ENCODE peak calls at places on chromosome 17, in ten cellular contexts. E is mesenchymal stem cell, Q is RWPE1, Z is GM23248, M is Karpas-422, P is neural progenitor cell, L is trophoblast cell, T is uterus, K is body of pancreas, F is lower lobe of right lung. J is an unnamed sample.

GRCh38 chr17:79545251-79546005 is 65.4 kb downstream of the RBFOX3 start:
- DNase-seq in E (no peak), L (no peak), Q (no peak), F (no peak), Z (no peak), K (no peak), P (no peak), M (no peak), T (no peak), J (no peak)

GRCh38 chr17:67994827-67995567 is 1.3 kb downstream of the C17orf58 start:
- DNase-seq in M (no peak), K (peak; percentile 50), E (peak; percentile 82), L (no peak), Q (peak; percentile 72), T (peak; percentile 30), Z (peak; percentile 92), F (no peak), P (no peak), J (no peak)

GRCh38 chr17:78322858-78323455 is 36.9 kb downstream of the SOCS3 start:
- DNase-seq in P (no peak), E (no peak), L (no peak), M (peak; percentile 24), K (peak; percentile 27), T (peak; percentile 78), Q (no peak), F (no peak), Z (peak; percentile 77), J (no peak)

GRCh38 chr17:36773039-36773438 is 164.2 kb upstream of the LHX1 start:
- DNase-seq in K (no peak), F (no peak), L (no peak), P (no peak), Z (no peak), T (no peak), M (no peak), E (no peak), Q (no peak), J (no peak)

GRCh38 chr17:62381561-62381960 is 1.2 kb downstream of the EFCAB3 start:
- DNase-seq in K (no peak), M (no peak), T (no peak), P (no peak), F (no peak), E (no peak), Q (no peak), Z (no peak), L (no peak), J (no peak)

GRCh38 chr17:8909621-8910292 is 42.3 kb upstream of the PIK3R6 start:
- DNase-seq in M (no peak), Z (no peak), K (no peak), E (no peak), Q (no peak), F (no peak), L (no peak), P (no peak), T (no peak), J (no peak)

GRCh38 chr17:42706732-42707131 is 24.4 kb downstream of the CNTNAP1 start:
- DNase-seq in K (no peak), Q (no peak), M (no peak), L (no peak), T (no peak), P (no peak), F (no peak), E (no peak), Z (no peak), J (no peak)

GRCh38 chr17:48149174-48150106 is 41.9 kb downstream of the SNX11 start:
- DNase-seq in T (no peak), Q (no peak), K (no peak), F (no peak), P (peak; percentile 63), L (no peak), Z (no peak), E (no peak), M (no peak), J (no peak)

GRCh38 chr17:80461527-80462166 is 14.8 kb downstream of the NPTX1 start:
- DNase-seq in Q (no peak), Z (no peak), P (no peak), E (no peak), T (no peak), F (no peak), M (no peak), L (no peak), K (no peak), J (no peak)

GRCh38 chr17:82315703-82316358 is 1.6 kb downstream of the CD7 start:
- DNase-seq in Q (no peak), L (peak; percentile 28), K (no peak), P (peak; percentile 58), M (no peak), E (no peak), F (no peak), Z (no peak), T (no peak), J (no peak)

GRCh38 chr17:76416447-76416846 is 32.0 kb downstream of the SPHK1 start:
- DNase-seq in E (no peak), Q (no peak), T (no peak), M (no peak), Z (no peak), L (no peak), F (no peak), P (no peak), K (no peak), J (no peak)

GRCh38 chr17:78132086-78132676 is 1.6 kb downstream of the TMC8 start:
- DNase-seq in T (no peak), F (peak; percentile 82), Q (no peak), L (peak; percentile 45), K (peak; percentile 41), P (no peak), E (no peak), M (peak; percentile 93), Z (no peak), J (no peak)

GRCh38 chr17:19386276-19386863 is 620 bp downstream of the MFAP4 start:
- DNase-seq in F (peak; percentile 85), L (peak; percentile 67), K (peak; percentile 39), M (no peak), Z (peak; percentile 98), E (peak; percentile 94), T (peak; percentile 82), Q (peak; percentile 88), P (peak; percentile 24), J (no peak)

GRCh38 chr17:41665566-41666335 is 22.9 kb upstream of the EIF1 start:
- DNase-seq in T (peak; percentile 88), F (peak; percentile 95), P (peak; percentile 92), L (peak; percentile 96), Q (peak; percentile 98), Z (peak; percentile 93), K (peak; percentile 94), E (peak; percentile 77), M (peak; percentile 96), J (peak; percentile 79)

DNA sequence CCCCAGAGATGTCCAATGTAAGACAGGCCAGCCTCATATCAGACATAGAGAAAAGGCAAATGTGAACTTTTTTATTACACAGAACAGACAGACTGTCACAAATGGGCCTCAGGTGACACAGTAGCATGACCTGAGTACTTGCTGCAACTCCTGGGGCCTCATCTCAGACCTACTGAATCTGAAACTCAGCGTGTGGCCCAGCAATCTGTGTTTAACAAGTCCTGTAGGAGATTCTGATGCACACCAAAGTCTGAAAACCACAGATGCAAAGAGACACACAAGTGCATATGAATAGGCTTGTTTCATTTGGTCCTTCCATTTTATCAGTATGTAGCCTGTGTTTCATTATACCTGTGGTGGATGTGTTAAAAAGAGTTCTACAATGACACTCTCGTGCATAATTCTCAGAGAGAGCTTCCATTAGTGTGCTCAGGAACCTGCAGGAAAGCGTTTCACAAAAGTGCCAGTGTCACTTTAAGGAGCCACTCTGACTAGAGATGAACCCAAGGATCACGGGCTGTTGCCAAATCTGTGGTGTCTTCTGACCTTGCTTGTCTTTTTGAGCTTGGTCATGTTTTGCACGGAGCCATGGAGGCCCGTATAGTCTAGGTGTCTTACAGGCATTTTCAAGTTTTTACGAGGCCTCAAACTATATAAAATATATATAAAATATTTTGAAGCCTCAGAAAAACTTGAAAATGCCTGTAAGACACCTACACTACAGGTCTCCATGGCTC is 33.8 kb upstream of the NF1 start:
- DNase-seq in K (no peak), Z (no peak), E (no peak), Q (no peak), M (peak; percentile 74), T (no peak), P (no peak), F (no peak), L (no peak), J (no peak)
- H3K27ac ChIP-seq in K (no peak overlapping the region), Z (no peak overlapping the region), E (no peak overlapping the region), Q (no peak overlapping the region), M (peak overlapping the region; percentile 69), T (no peak overlapping the region), P (no peak overlapping the region), F (no peak overlapping the region), L (no peak overlapping the region), J (no peak overlapping the region)

DNA sequence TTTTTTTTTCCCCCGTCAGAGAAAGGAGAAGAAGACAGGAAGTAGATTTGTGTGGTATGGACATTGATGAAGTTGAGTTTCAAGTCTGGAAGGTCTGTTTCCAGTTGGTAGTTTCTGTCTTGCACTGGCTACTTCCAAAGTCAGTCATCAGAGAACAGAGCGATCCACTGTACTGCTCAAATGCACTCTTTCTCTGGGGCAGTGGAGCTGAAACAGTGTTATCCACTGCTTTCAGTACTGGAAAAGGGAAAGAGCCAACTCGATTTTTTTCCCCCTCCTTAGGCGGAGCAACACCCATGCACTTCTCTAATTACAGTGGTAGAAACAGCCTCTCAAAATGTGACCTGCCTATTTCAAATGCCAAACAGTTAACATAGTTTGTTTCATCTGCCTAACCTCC is 7.4 kb downstream of the PRKCA start:
- DNase-seq in Q (no peak), P (no peak), L (no peak), T (no peak), Z (no peak), E (no peak), K (no peak), F (no peak), M (no peak), J (no peak)
- H3K27ac ChIP-seq in Q (no peak overlapping the region), P (no peak overlapping the region), L (no peak overlapping the region), T (no peak overlapping the region), Z (no peak overlapping the region), E (no peak overlapping the region), K (no peak overlapping the region), F (no peak overlapping the region), M (no peak overlapping the region), J (no peak overlapping the region)

DNA sequence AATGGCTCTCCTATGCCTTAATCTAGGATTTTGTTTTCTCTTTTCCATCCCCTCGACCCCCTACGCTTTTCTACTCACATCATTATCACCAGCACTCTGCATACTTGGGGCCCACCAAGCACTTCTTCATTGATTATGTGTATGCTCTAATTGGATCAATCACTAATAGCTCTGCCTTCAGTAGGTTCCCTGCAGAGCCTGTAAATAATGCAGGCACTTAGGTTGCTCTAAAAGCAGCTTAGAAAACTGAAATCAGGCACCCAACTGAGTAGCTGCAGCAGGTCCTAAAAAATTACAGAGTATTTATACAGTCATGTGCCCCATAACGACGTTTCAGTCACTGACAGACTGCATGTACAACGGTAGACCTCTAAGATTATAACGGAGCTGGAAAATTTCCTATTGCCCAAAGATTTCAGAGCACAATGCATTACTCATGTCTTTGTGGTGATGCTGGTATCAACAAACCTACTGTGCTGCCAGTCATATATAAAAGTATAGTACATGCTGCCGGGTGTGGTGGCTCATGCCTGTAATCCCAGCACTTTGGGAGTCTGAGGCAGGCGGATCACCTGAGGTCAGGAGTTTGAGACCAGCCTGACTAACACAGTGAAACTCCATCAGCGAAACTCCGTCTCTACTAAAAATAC is 280.4 kb downstream of the HS3ST3B1 start:
- DNase-seq in F (no peak), K (no peak), M (no peak), P (peak; percentile 34), L (peak; percentile 71), Z (no peak), T (no peak), Q (no peak), E (no peak), J (no peak)
- H3K27ac ChIP-seq in F (no peak overlapping the region), K (no peak overlapping the region), M (no peak overlapping the region), P (no peak overlapping the region), L (no peak overlapping the region), Z (no peak overlapping the region), T (no peak overlapping the region), Q (no peak overlapping the region), E (no peak overlapping the region), J (no peak overlapping the region)

GRCh38 chr17:44781553-44782348 is 23.0 kb downstream of the ADAM11 start:
- DNase-seq in Z (no peak), E (no peak), K (no peak), M (no peak), L (no peak), Q (no peak), T (peak; percentile 56), P (peak; percentile 53), F (no peak), J (no peak)
- H3K27ac ChIP-seq in Z (no peak overlapping the region), E (no peak overlapping the region), K (peak overlapping the region; percentile 36), M (no peak overlapping the region), L (no peak overlapping the region), Q (no peak overlapping the region), T (peak overlapping the region; percentile 91), P (peak overlapping the region; percentile 51), F (peak overlapping the region; percentile 64), J (no peak overlapping the region)

J was measured in caudate nucleus.